ENCODE peak calls at places on chromosomes 6 and 20, in four cellular contexts. One of them, this sample, is unnamed.

GRCh38 chr6:68572525-68572924 is 62.6 kb upstream of the ADGRB3 start:
- DNase-seq in HFFc6: no peak
- DNase-seq in NCI-H69: peak
- DNase-seq in SW 1271: peak
- DNase-seq in this sample: peak

GRCh38 chr6:22222469-22222868 is 74.4 kb downstream of the PRL start:
- DNase-seq in HFFc6: no peak
- DNase-seq in NCI-H69: no peak
- DNase-seq in SW 1271: no peak
- DNase-seq in this sample: no peak

GRCh38 chr6:80520195-80520594 is 413.7 kb downstream of the BCKDHB start:
- DNase-seq in HFFc6: peak
- DNase-seq in NCI-H69: no peak
- DNase-seq in SW 1271: no peak
- DNase-seq in this sample: no peak

GRCh38 chr20:37179671-37180524 is 550 bp upstream of the MROH8 start:
- DNase-seq in HFFc6: peak
- DNase-seq in NCI-H69: no peak
- DNase-seq in SW 1271: peak
- DNase-seq in this sample: peak

GRCh38 chr20:40757087-40757486 is 68.1 kb upstream of the MAFB start:
- DNase-seq in HFFc6: no peak
- DNase-seq in NCI-H69: no peak
- DNase-seq in SW 1271: no peak
- DNase-seq in this sample: peak

GRCh38 chr6:14567842-14568241 is 450.3 kb downstream of the CD83 start:
- DNase-seq in HFFc6: no peak
- DNase-seq in NCI-H69: no peak
- DNase-seq in SW 1271: no peak
- DNase-seq in this sample: no peak

GRCh38 chr6:111417181-111417585 is 65.8 kb downstream of the REV3L start:
- DNase-seq in HFFc6: peak
- DNase-seq in NCI-H69: peak
- DNase-seq in SW 1271: no peak
- DNase-seq in this sample: no peak

GRCh38 chr6:169427856-169428255 is 174.2 kb upstream of the THBS2 start:
- DNase-seq in HFFc6: peak
- DNase-seq in NCI-H69: no peak
- DNase-seq in SW 1271: no peak
- DNase-seq in this sample: no peak

GRCh38 chr20:23047738-23048214 is 1.7 kb downstream of the THBD start:
- DNase-seq in HFFc6: no peak
- DNase-seq in NCI-H69: peak
- DNase-seq in SW 1271: peak
- DNase-seq in this sample: no peak

GRCh38 chr6:20319520-20320357 is 81.9 kb upstream of the E2F3 start:
- DNase-seq in HFFc6: no peak
- DNase-seq in NCI-H69: peak
- DNase-seq in SW 1271: no peak
- DNase-seq in this sample: peak

This sample was measured in activated CD8-positive, alpha-beta T cell treated with anti-CD3 and anti-CD28 coated beads for 36 hours.